ENCODE peak calls at places on chromosomes 2 and 18, in five cellular contexts. J is B cell; S is AG09319; E is spleen; I is CD4-positive, alpha-beta T cell. W is an unnamed sample.

GRCh38 chr2:45778720-45779171 is 127.3 kb downstream of the PRKCE start:
- DNase-seq in I (peak), E (no peak), S (no peak), J (peak), W (peak)

GRCh38 chr2:128416366-128416765 is 97.7 kb upstream of the HS6ST1 start:
- DNase-seq in I (no peak), E (peak), J (no peak), S (no peak), W (no peak)

GRCh38 chr18:8052237-8052701 is 485.2 kb downstream of the PTPRM start:
- DNase-seq in I (no peak), J (no peak), S (no peak), E (no peak), W (peak)

GRCh38 chr2:159090514-159091201 is 122.2 kb downstream of the TANC1 start:
- DNase-seq in E (no peak), S (no peak), J (no peak), I (no peak), W (no peak)

GRCh38 chr2:217527586-217528202 is 475.1 kb downstream of the TNS1 start:
- DNase-seq in E (no peak), J (no peak), I (no peak), S (no peak), W (no peak)

GRCh38 chr18:46718501-46719341 is 38.1 kb downstream of the ST8SIA5 start:
- DNase-seq in J (no peak), E (no peak), I (no peak), S (peak), W (no peak)

GRCh38 chr18:9653390-9653789 is 39.0 kb upstream of the PPP4R1 start:
- DNase-seq in I (no peak), J (no peak), S (no peak), E (no peak), W (no peak)

GRCh38 chr18:37251679-37252078 is 313.9 kb downstream of the CELF4 start:
- DNase-seq in J (no peak), S (no peak), E (peak), I (no peak), W (no peak)

GRCh38 chr2:176613358-176614032 is 344.3 kb downstream of the MTX2 start:
- DNase-seq in E (no peak), S (no peak), J (no peak), I (no peak), W (no peak)

GRCh38 chr2:26575836-26576564 is 65.2 kb downstream of the CIB4 start:
- DNase-seq in E (peak), S (no peak), I (no peak), J (no peak), W (no peak)

GRCh38 chr18:61860302-61860701 is 32.5 kb downstream of the RNF152 start:
- DNase-seq in J (no peak), E (no peak), S (no peak), I (no peak), W (no peak)

GRCh38 chr2:75896779-75897366 is 186.2 kb upstream of the GCFC2 start:
- DNase-seq in J (no peak), E (no peak), I (no peak), S (no peak), W (peak)

GRCh38 chr2:67290451-67290991 is 106.6 kb upstream of the ETAA1 start:
- DNase-seq in S (peak), I (no peak), J (no peak), E (no peak), W (no peak)

GRCh38 chr2:144801766-144802165 is 281.8 kb upstream of the ZEB2 start:
- DNase-seq in J (no peak), I (no peak), S (no peak), E (no peak), W (no peak)

GRCh38 chr18:6520901-6521300 is 106.2 kb upstream of the L3MBTL4 start:
- DNase-seq in E (no peak), I (no peak), S (no peak), J (no peak), W (no peak)

GRCh38 chr2:142094233-142094632 is 36.6 kb downstream of the LRP1B start:
- DNase-seq in I (no peak), J (no peak), E (no peak), S (no peak), W (no peak)

GRCh38 chr2:74500578-74500946 is 1.2 kb upstream of the LBX2 start:
- DNase-seq in E (peak), J (no peak), S (no peak), I (no peak), W (no peak)

GRCh38 chr2:21372654-21373053 is 248.9 kb downstream of the TDRD15 start:
- DNase-seq in I (no peak), E (no peak), S (no peak), J (no peak), W (peak)

GRCh38 chr2:201644001-201644400 is 698 bp upstream of the TMEM237 start:
- DNase-seq in I (no peak), S (no peak), E (no peak), J (no peak), W (no peak)

GRCh38 chr2:189830510-189830909 is 46.3 kb downstream of the PMS1 start:
- DNase-seq in E (no peak), J (no peak), I (no peak), S (no peak), W (no peak)

GRCh38 chr2:153499439-153499838 is 20.9 kb upstream of the RPRM start:
- DNase-seq in E (no peak), J (no peak), S (no peak), I (no peak), W (no peak)

GRCh38 chr2:153495725-153496124 is 17.2 kb upstream of the RPRM start:
- DNase-seq in S (no peak), E (no peak), J (no peak), I (no peak), W (no peak)

GRCh38 chr2:153497938-153498629 is 19.5 kb upstream of the RPRM start:
- DNase-seq in I (no peak), E (peak), S (no peak), J (no peak), W (no peak)
- TF ChIP-seq CTCF in I (no peak), E (no peak), S (no peak), J (no peak), W (no peak)

DNA sequence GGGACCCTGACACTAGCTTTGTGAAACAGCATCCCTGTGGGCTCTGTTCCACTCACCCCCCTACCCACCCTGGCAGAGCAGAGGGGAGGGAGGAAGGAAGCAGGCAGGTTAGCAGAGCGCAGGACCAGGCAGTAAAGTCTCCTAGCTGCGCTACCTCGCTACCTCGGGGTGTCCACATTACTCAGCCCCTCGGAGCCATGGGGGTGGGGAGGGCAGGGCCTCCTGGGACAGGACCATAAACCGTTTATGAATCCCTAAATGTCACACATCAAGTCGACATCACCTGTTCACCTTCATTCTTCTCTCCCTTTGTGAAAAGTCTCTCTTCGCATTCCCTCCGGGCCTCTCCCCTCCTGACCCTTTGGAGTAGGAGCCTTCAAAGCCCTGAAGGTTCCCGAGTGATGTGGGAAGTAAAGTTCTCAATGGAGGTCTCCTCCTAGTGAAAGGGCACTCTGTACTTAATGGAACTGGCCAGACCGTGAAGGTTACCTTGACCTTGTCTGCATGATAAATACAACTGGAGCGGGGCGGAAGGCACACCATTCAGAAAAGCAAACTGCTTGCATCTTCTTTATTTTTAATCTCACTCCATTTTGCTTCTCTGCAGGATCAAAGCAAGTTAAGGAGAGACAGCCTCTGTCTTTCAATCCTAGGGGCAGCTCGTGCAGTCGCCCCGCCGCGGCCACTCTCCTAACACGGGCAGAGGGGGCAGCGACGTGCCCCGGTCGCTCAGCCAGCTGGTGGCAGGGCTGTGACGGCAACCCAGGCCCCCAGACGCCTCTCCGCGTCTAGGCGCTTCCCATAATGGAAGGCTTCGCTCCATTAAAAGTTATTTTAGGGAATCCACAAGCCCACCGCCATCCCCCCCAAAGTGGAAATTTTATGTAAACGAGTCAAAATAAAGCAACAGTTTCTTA is 23.8 kb upstream of the SMAD7 start:
- DNase-seq in I (no peak), S (no peak), J (no peak), E (no peak), W (no peak)
- TF ChIP-seq CTCF in I (no peak), S (no peak), J (no peak), E (no peak), W (no peak)

GRCh38 chr2:214830794-214831346 is 21.4 kb upstream of the BARD1 start:
- DNase-seq in J (no peak), E (no peak), I (no peak), S (no peak), W (peak)
- TF ChIP-seq CTCF in J (peak), E (peak), I (peak), S (peak), W (no peak)

GRCh38 chr2:163693484-163693883 is 42.3 kb downstream of the FIGN start:
- DNase-seq in S (no peak), E (no peak), J (no peak), I (no peak), W (no peak)
- TF ChIP-seq CTCF in S (no peak), E (no peak), J (no peak), I (no peak), W (no peak)

GRCh38 chr2:56191617-56192016 is 7.8 kb downstream of the CCDC85A start:
- DNase-seq in I (no peak), E (no peak), S (no peak), J (no peak), W (no peak)
- TF ChIP-seq CTCF in I (no peak), E (peak), S (peak), J (no peak), W (no peak)

GRCh38 chr18:32244863-32245262 is 55.0 kb downstream of the MEP1B start:
- DNase-seq in S (no peak), E (no peak), J (no peak), I (no peak), W (no peak)
- TF ChIP-seq CTCF in S (no peak), E (no peak), J (no peak), I (no peak), W (no peak)

GRCh38 chr2:155256803-155257202 is 558.3 kb downstream of the KCNJ3 start:
- DNase-seq in J (no peak), I (no peak), E (no peak), S (no peak), W (no peak)
- TF ChIP-seq CTCF in J (no peak), I (no peak), E (no peak), S (no peak), W (no peak)

GRCh38 chr18:76937597-76937996 is 115.2 kb downstream of the ZNF236 start:
- DNase-seq in J (no peak), E (no peak), S (no peak), I (no peak), W (no peak)
- TF ChIP-seq CTCF in J (no peak), E (no peak), S (peak), I (no peak), W (no peak)